ENCODE peak calls at places on chromosomes 4 and X, in four cellular contexts. M, D, U and J are unnamed samples.

GRCh38 chr4:6048537-6048936 is 30.3 kb upstream of the C4orf50 start:
- DNase-seq in M (no peak), D (no peak), U (no peak), J (no peak)

GRCh38 chrX:16711219-16712115 is 1.0 kb downstream of the CTPS2 start:
- DNase-seq in M (peak), D (no peak), U (no peak), J (no peak)

GRCh38 chrX:71637848-71638247 is 19.5 kb upstream of the CXCR3 start:
- DNase-seq in M (no peak), D (no peak), U (peak), J (no peak)

GRCh38 chr4:24644983-24645764 is 60.8 kb upstream of the DHX15 start:
- DNase-seq in M (no peak), D (no peak), U (no peak), J (no peak)

GRCh38 chr4:37381040-37381668 is 136.6 kb downstream of the NWD2 start:
- DNase-seq in M (no peak), D (no peak), U (no peak), J (no peak)

GRCh38 chr4:101885574-101885973 is 95.0 kb downstream of the BANK1 start:
- DNase-seq in M (no peak), D (no peak), U (no peak), J (no peak)

GRCh38 chr4:20684852-20685763 is 15.2 kb upstream of the PACRGL start:
- DNase-seq in M (no peak), D (no peak), U (peak), J (no peak)

GRCh38 chr4:96352051-96352517 is 512.2 kb downstream of the PDHA2 start:
- DNase-seq in M (no peak), D (no peak), U (no peak), J (no peak)

GRCh38 chr4:128573781-128574508 is 235.6 kb upstream of the JADE1 start:
- DNase-seq in M (no peak), D (no peak), U (no peak), J (no peak)

GRCh38 chr4:101337688-101338087 is 9.6 kb downstream of the PPP3CA start:
- DNase-seq in M (no peak), D (no peak), U (peak), J (no peak)

GRCh38 chr4:3437582-3437936 is 4.2 kb upstream of the HGFAC start:
- DNase-seq in M (no peak), D (no peak), U (no peak), J (no peak)

GRCh38 chr4:184649971-184650855 is 675 bp downstream of the PRIMPOL start:
- DNase-seq in M (no peak), D (no peak), U (peak), J (no peak)

GRCh38 chrX:12974797-12975669 is at the start of gene TMSB4X:
- DNase-seq in M (peak), D (peak), U (peak), J (peak)

GRCh38 chr4:107893171-107894137 is 37.9 kb upstream of the CYP2U1 start:
- DNase-seq in M (no peak), D (no peak), U (peak), J (no peak)

GRCh38 chr4:24632011-24632410 is 47.7 kb upstream of the DHX15 start:
- DNase-seq in M (no peak), D (no peak), U (no peak), J (no peak)

GRCh38 chr4:2069986-2070385 is 10.9 kb downstream of the NAT8L start:
- DNase-seq in M (no peak), D (peak), U (no peak), J (no peak)

GRCh38 chrX:44451056-44451455 is 91.6 kb downstream of the FUNDC1 start:
- DNase-seq in M (no peak), D (no peak), U (no peak), J (no peak)

GRCh38 chr4:78720994-78721677 is 55.0 kb upstream of the BMP2K start:
- DNase-seq in M (peak), D (peak), U (peak), J (no peak)

GRCh38 chrX:102958794-102959193 is 21.7 kb downstream of the RAB40AL start:
- DNase-seq in M (no peak), D (no peak), U (no peak), J (no peak)

GRCh38 chr4:89868999-89869589 is 25.6 kb upstream of the MMRN1 start:
- DNase-seq in M (no peak), D (no peak), U (peak), J (no peak)

GRCh38 chrX:118756111-118756510 is 28.7 kb downstream of the IL13RA1 start:
- DNase-seq in M (no peak), D (no peak), U (no peak), J (no peak)

GRCh38 chrX:97563531-97564133 is 679.9 kb downstream of the RPA4 start:
- DNase-seq in M (peak), D (peak), U (peak), J (no peak)

GRCh38 chr4:150518559-150518958 is 63.4 kb upstream of the MAB21L2 start:
- DNase-seq in M (no peak), D (no peak), U (peak), J (no peak)

GRCh38 chr4:108043536-108043935 is 53.8 kb downstream of the HADH start:
- DNase-seq in M (no peak), D (no peak), U (no peak), J (no peak)

GRCh38 chr4:177194906-177195305 is 114.8 kb upstream of the NEIL3 start:
- DNase-seq in M (no peak), D (no peak), U (no peak), J (no peak)

GRCh38 chrX:137969191-137969590 is 403.3 kb downstream of the ZIC3 start:
- DNase-seq in M (no peak), D (no peak), U (no peak), J (no peak)

GRCh38 chr4:23818097-23818648 is 71.7 kb downstream of the PPARGC1A start:
- DNase-seq in M (no peak), D (no peak), U (no peak), J (no peak)

GRCh38 chr4:123102897-123103489 is 180.6 kb upstream of the NUDT6 start:
- DNase-seq in M (no peak), D (no peak), U (peak), J (no peak)

GRCh38 chr4:184281231-184282139 is 63.8 kb upstream of the ENPP6 start:
- DNase-seq in M (no peak), D (no peak), U (no peak), J (peak)

GRCh38 chr4:185820119-185821028 is 8.4 kb upstream of the SORBS2 start:
- DNase-seq in M (no peak), D (no peak), U (no peak), J (no peak)

GRCh38 chr4:144647095-144647959 is 1.4 kb downstream of the HHIP start:
- DNase-seq in M (no peak), D (no peak), U (peak), J (no peak)

GRCh38 chrX:98357146-98357545 is 1473.4 kb downstream of the RPA4 start:
- DNase-seq in M (no peak), D (no peak), U (no peak), J (no peak)

GRCh38 chrX:50333308-50333707 is 128.7 kb downstream of the CCNB3 start:
- DNase-seq in M (no peak), D (no peak), U (no peak), J (no peak)

GRCh38 chr4:74370912-74371311 is 6.0 kb downstream of the EREG start:
- DNase-seq in M (no peak), D (no peak), U (peak), J (no peak)

GRCh38 chr4:52643846-52644245 is 15.3 kb downstream of the USP46 start:
- DNase-seq in M (peak), D (no peak), U (peak), J (no peak)

GRCh38 chr4:94463771-94464170 is 12.0 kb downstream of the PDLIM5 start:
- DNase-seq in M (no peak), D (no peak), U (peak), J (no peak)

GRCh38 chrX:39470588-39471155 is 627.1 kb downstream of the BCOR start:
- DNase-seq in M (peak), D (no peak), U (no peak), J (no peak)